ENCODE peak calls at places on chromosomes 11 and 22, in ten cellular contexts. D is NCI-H460; Y is NCI-H510A treated with DMSO at 0.1 percent for 48 hours; X is mesendoderm; V is lung microvascular endothelial cell; O is activated CD8-positive, alpha-beta memory T cell treated with anti-CD3 and anti-CD28 coated beads for 24 hours; C is nephron progenitor cell; E is HCT116; H is activated naive CD4-positive, alpha-beta T cell; S is right cardiac atrium. F is an unnamed sample.

GRCh38 chr11:35598254-35599125 is 19.8 kb upstream of the FJX1 start:
- DNase-seq in C (no peak), E (no peak), H (no peak), O (no peak), V (no peak), D (no peak), S (no peak), X (no peak), Y (no peak), F (no peak)

GRCh38 chr22:21642584-21643448 is 714 bp downstream of the SDF2L1 start:
- DNase-seq in Y (peak), O (peak), V (peak), C (peak), X (peak), D (peak), E (no peak), H (no peak), S (no peak), F (peak)

GRCh38 chr11:3340025-3340424 is 38.9 kb downstream of the ZNF195 start:
- DNase-seq in H (no peak), D (no peak), S (no peak), O (no peak), X (peak), V (peak), Y (no peak), E (peak), C (no peak), F (no peak)

GRCh38 chr22:44276706-44277403 is 35.9 kb downstream of the SHISAL1 start:
- DNase-seq in S (no peak), X (no peak), D (no peak), Y (no peak), H (no peak), O (no peak), E (no peak), C (no peak), V (no peak), F (no peak)

GRCh38 chr11:130876931-130877330 is 39.3 kb downstream of the SNX19 start:
- DNase-seq in V (no peak), X (peak), C (no peak), Y (no peak), D (peak), E (no peak), H (no peak), O (no peak), S (no peak), F (no peak)

GRCh38 chr22:46533434-46533833 is 4.0 kb downstream of the CELSR1 start:
- DNase-seq in C (no peak), S (no peak), E (no peak), H (no peak), Y (no peak), D (no peak), X (no peak), O (no peak), V (no peak), F (no peak)

GRCh38 chr11:116530705-116531104 is 242.1 kb downstream of the BUD13 start:
- DNase-seq in O (no peak), E (no peak), Y (no peak), S (no peak), H (no peak), V (no peak), D (no peak), X (no peak), C (no peak), F (no peak)

GRCh38 chr11:96259053-96259837 is 83.8 kb downstream of the MAML2 start:
- DNase-seq in X (peak), C (no peak), D (no peak), V (peak), E (no peak), Y (no peak), O (no peak), H (no peak), S (no peak), F (peak)

GRCh38 chr11:48020092-48020755 is 39.9 kb downstream of the PTPRJ start:
- DNase-seq in Y (no peak), S (no peak), H (no peak), E (no peak), V (no peak), D (no peak), X (no peak), O (no peak), C (no peak), F (no peak)